ENCODE peak calls at places on chromosomes 4 and X, in seven cellular contexts. K is H9, E is IMR-90, J is neuronal stem cell, T is H1, G is mesendoderm, S is trophoblast cell. F is an unnamed sample.

GRCh38 chrX:155094468-155095061 is 23.3 kb downstream of the BRCC3 start:
- DNase-seq in T (no peak), G (peak), K (no peak), J (no peak), E (peak), S (peak), F (peak)

GRCh38 chrX:11423362-11423818 is 130.2 kb downstream of the AMELX start:
- DNase-seq in T (no peak), K (no peak), E (peak), J (no peak), S (no peak), G (peak), F (peak)

GRCh38 chr4:66562276-66562806 is 892.1 kb upstream of the EPHA5 start:
- DNase-seq in G (no peak), E (no peak), S (no peak), J (no peak), K (no peak), T (no peak), F (no peak)

GRCh38 chr4:41678086-41678485 is 70.4 kb downstream of the PHOX2B start:
- DNase-seq in G (peak), K (no peak), E (peak), J (no peak), S (no peak), T (no peak), F (peak)

GRCh38 chr4:108881190-108881589 is 118.3 kb upstream of the ETNPPL start:
- DNase-seq in K (no peak), G (peak), S (peak), J (peak), T (no peak), E (peak), F (peak)

GRCh38 chr4:3807861-3808521 is 41.8 kb downstream of the ADRA2C start:
- DNase-seq in E (no peak), S (no peak), T (no peak), J (peak), G (peak), K (no peak), F (no peak)

GRCh38 chr4:613126-613525 is 12.2 kb upstream of the PDE6B start:
- DNase-seq in J (no peak), G (no peak), T (no peak), K (no peak), S (no peak), E (no peak), F (no peak)

GRCh38 chr4:6618386-6619115 is 21.9 kb upstream of the MRFAP1 start:
- DNase-seq in G (no peak), T (no peak), E (no peak), K (no peak), S (no peak), J (no peak), F (no peak)

GRCh38 chr4:37245391-37245954 is 930 bp downstream of the NWD2 start:
- DNase-seq in T (no peak), E (no peak), G (peak), J (peak), S (no peak), K (peak), F (no peak)

GRCh38 chr4:53508446-53508845 is 82.8 kb downstream of the LNX1 start:
- DNase-seq in T (no peak), K (no peak), S (no peak), E (peak), J (no peak), G (no peak), F (peak)

GRCh38 chr4:75584067-75584466 is 28.2 kb downstream of the ODAPH start:
- DNase-seq in K (no peak), S (no peak), J (no peak), G (no peak), T (no peak), E (no peak), F (no peak)

GRCh38 chrX:98490670-98491069 is 1607.0 kb downstream of the RPA4 start:
- DNase-seq in S (no peak), E (no peak), K (no peak), T (no peak), J (no peak), G (no peak), F (no peak)

GRCh38 chr4:1298461-1298860 is 8.8 kb downstream of the MAEA start:
- DNase-seq in S (no peak), E (no peak), K (no peak), G (no peak), T (no peak), J (no peak), F (no peak)

DNA sequence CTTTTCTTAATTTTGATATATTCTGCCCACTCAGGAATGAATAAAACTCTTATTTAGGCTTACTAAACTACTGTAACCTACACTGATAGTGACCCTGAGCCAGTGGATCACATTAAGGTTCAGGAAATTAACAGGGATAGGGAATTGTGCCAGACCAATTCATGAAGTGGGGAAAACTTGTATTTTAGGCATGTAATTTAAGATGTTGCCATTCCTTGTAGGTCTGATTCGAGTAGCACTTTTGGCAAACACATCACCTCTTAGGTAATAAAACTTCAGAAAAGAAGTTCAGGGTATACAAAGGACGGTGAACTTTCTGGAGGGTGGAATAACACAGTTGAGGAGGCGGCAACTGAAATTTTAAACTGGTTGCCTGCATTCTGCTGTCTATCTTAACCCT is 54.9 kb downstream of the MND1 start:
- DNase-seq in K (no peak), J (no peak), T (no peak), S (no peak), G (no peak), E (no peak), F (no peak)
- H2BK120ac ChIP-seq in K (no peak), J (no peak), T (no peak), S (no peak), G (no peak), E (no peak), F (no peak)

GRCh38 chr4:107117726-107118125 is 81.6 kb upstream of the DKK2 start:
- DNase-seq in S (no peak), G (no peak), T (no peak), J (no peak), E (no peak), K (no peak), F (no peak)
- H2BK120ac ChIP-seq in S (no peak), G (no peak), T (no peak), J (no peak), E (no peak), K (no peak), F (no peak)

DNA sequence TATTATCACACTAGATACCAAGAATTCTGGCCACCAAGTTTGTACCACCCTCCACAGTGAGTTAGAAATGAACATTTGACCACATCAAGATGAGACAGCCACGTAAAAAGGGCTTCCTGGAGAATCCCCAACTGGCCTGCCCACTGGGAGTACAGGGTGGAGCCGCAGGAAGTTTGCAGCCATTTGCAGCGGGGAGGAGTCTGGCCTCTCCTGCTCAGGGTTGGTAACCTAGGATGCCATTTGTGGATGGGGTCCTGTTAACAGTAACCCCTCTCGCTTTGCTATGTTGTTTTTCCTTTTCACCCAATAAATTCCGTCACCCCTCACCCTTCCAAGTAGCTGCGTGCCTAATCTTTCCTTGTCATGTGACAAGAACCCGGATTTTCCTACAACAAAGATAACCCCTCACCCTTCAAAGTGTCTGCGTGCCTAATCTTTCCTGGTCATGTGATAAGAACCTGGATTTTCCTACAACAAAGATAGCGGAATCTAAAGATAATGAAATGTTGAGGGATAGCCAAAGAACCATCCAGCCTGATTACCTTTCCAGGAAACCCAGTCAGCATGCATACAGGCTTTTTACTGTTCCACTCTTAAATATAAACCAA is 245.4 kb downstream of the NAF1 start:
- DNase-seq in E (no peak), G (peak), T (no peak), K (peak), S (no peak), J (no peak), F (no peak)
- H2BK120ac ChIP-seq in E (no peak), G (no peak), T (peak), K (no peak), S (no peak), J (peak), F (no peak)

GRCh38 chr4:58843456-58843855 is 1733.3 kb upstream of the IGFBP7 start:
- DNase-seq in T (no peak), J (no peak), G (no peak), K (no peak), E (no peak), S (no peak), F (no peak)
- H2BK120ac ChIP-seq in T (no peak), J (no peak), G (no peak), K (no peak), E (no peak), S (no peak), F (no peak)

GRCh38 chr4:121119715-121120114 is 44.4 kb downstream of the TNIP3 start:
- DNase-seq in S (no peak), T (no peak), J (no peak), E (no peak), G (no peak), K (no peak), F (no peak)
- H2BK120ac ChIP-seq in S (no peak), T (no peak), J (no peak), E (no peak), G (no peak), K (no peak), F (no peak)

GRCh38 chr4:127503111-127503510 is 129.6 kb upstream of the INTU start:
- DNase-seq in G (no peak), T (peak), E (peak), S (no peak), K (no peak), J (peak), F (no peak)
- H2BK120ac ChIP-seq in G (no peak), T (no peak), E (no peak), S (no peak), K (no peak), J (no peak), F (no peak)